ENCODE peak calls at places on chromosomes 4 and X, in five cellular contexts. One of them, this sample, is unnamed. For H3K4me1, the result is how much of the 10 kb centered on the place peaks cover.

GRCh38 chr4:57137261-57137660 is 27.1 kb upstream of the IGFBP7 start:
- ATAC-seq in upper lobe of left lung: no peak
- ATAC-seq in HepG2: no peak
- ATAC-seq in GM12878: no peak
- ATAC-seq in K562: no peak
- ATAC-seq in this sample: no peak

GRCh38 chrX:120090208-120090607 is 12.7 kb upstream of the RHOXF2B start:
- ATAC-seq in upper lobe of left lung: no peak
- ATAC-seq in HepG2: peak
- ATAC-seq in GM12878: no peak
- ATAC-seq in K562: peak
- ATAC-seq in this sample: no peak

GRCh38 chrX:37380920-37381319 is 31.8 kb downstream of the PRRG1 start:
- ATAC-seq in upper lobe of left lung: no peak
- ATAC-seq in HepG2: no peak
- ATAC-seq in GM12878: no peak
- ATAC-seq in K562: peak
- ATAC-seq in this sample: no peak

GRCh38 chr4:2942532-2943363 is 20.5 kb downstream of the NOP14 start:
- ATAC-seq in upper lobe of left lung: peak
- ATAC-seq in HepG2: peak
- ATAC-seq in GM12878: no peak
- ATAC-seq in K562: no peak
- ATAC-seq in this sample: no peak

GRCh38 chrX:153582896-153583295 is 16.0 kb downstream of the CCNQ start:
- ATAC-seq in upper lobe of left lung: no peak
- ATAC-seq in HepG2: peak
- ATAC-seq in GM12878: peak
- ATAC-seq in K562: peak
- ATAC-seq in this sample: no peak

GRCh38 chrX:24241822-24242648 is 71.8 kb downstream of the SUPT20HL2 start:
- ATAC-seq in upper lobe of left lung: no peak
- ATAC-seq in HepG2: peak
- ATAC-seq in GM12878: peak
- ATAC-seq in K562: peak
- ATAC-seq in this sample: no peak

GRCh38 chr4:17166954-17167353 is 268.5 kb upstream of the LDB2 start:
- ATAC-seq in upper lobe of left lung: no peak
- ATAC-seq in HepG2: no peak
- ATAC-seq in GM12878: no peak
- ATAC-seq in K562: no peak
- ATAC-seq in this sample: peak

GRCh38 chrX:103792916-103793540 is 16.4 kb downstream of the PLP1 start:
- ATAC-seq in upper lobe of left lung: no peak
- ATAC-seq in HepG2: no peak
- ATAC-seq in GM12878: no peak
- ATAC-seq in K562: no peak
- ATAC-seq in this sample: no peak

GRCh38 chr4:2797545-2798305 is 4.8 kb downstream of the SH3BP2 start:
- ATAC-seq in upper lobe of left lung: no peak
- ATAC-seq in HepG2: no peak
- ATAC-seq in GM12878: no peak
- ATAC-seq in K562: no peak
- ATAC-seq in this sample: no peak

GRCh38 chr4:76058888-76059426 is 15.6 kb upstream of the ART3 start:
- ATAC-seq in upper lobe of left lung: no peak
- ATAC-seq in HepG2: peak
- ATAC-seq in GM12878: no peak
- ATAC-seq in K562: peak
- ATAC-seq in this sample: no peak

GRCh38 chr4:40621592-40622512 is 7.8 kb downstream of the RBM47 start:
- ATAC-seq in upper lobe of left lung: peak
- ATAC-seq in HepG2: peak
- ATAC-seq in GM12878: peak
- ATAC-seq in K562: peak
- ATAC-seq in this sample: peak

GRCh38 chr4:40933272-40934053 is 183.7 kb downstream of the NSUN7 start:
- ATAC-seq in upper lobe of left lung: peak
- ATAC-seq in HepG2: no peak
- ATAC-seq in GM12878: no peak
- ATAC-seq in K562: no peak
- ATAC-seq in this sample: peak

GRCh38 chr4:139315221-139315675 is 13.0 kb upstream of the NDUFC1 start:
- ATAC-seq in upper lobe of left lung: no peak
- ATAC-seq in HepG2: no peak
- ATAC-seq in GM12878: peak
- ATAC-seq in K562: peak
- ATAC-seq in this sample: no peak

GRCh38 chr4:123640271-123640670 is 243.7 kb downstream of the SPRY1 start:
- ATAC-seq in upper lobe of left lung: no peak
- ATAC-seq in HepG2: no peak
- ATAC-seq in GM12878: peak
- ATAC-seq in K562: no peak
- ATAC-seq in this sample: no peak

GRCh38 chr4:68245594-68245993 is at the start of gene TMPRSS11B:
- ATAC-seq in upper lobe of left lung: no peak
- ATAC-seq in HepG2: no peak
- ATAC-seq in GM12878: no peak
- ATAC-seq in K562: no peak
- ATAC-seq in this sample: no peak

GRCh38 chrX:107935664-107936433 is 46.3 kb downstream of the TEX13B start:
- ATAC-seq in upper lobe of left lung: no peak
- ATAC-seq in HepG2: no peak
- ATAC-seq in GM12878: no peak
- ATAC-seq in K562: no peak
- ATAC-seq in this sample: no peak

GRCh38 chr4:168886361-168886760 is 123.7 kb downstream of the CBR4 start:
- ATAC-seq in upper lobe of left lung: no peak
- ATAC-seq in HepG2: no peak
- ATAC-seq in GM12878: no peak
- ATAC-seq in K562: no peak
- ATAC-seq in this sample: peak

GRCh38 chr4:80180743-80181142 is 16.6 kb upstream of the PRDM8 start:
- ATAC-seq in upper lobe of left lung: no peak
- ATAC-seq in HepG2: no peak
- ATAC-seq in GM12878: no peak
- ATAC-seq in K562: no peak
- ATAC-seq in this sample: no peak

GRCh38 chr4:106340774-106341173 is 24.4 kb downstream of the AIMP1 start:
- ATAC-seq in upper lobe of left lung: no peak
- ATAC-seq in HepG2: no peak
- ATAC-seq in GM12878: no peak
- ATAC-seq in K562: no peak
- ATAC-seq in this sample: no peak

GRCh38 chr4:185019451-185020292 is 1.4 kb downstream of the HELT start:
- ATAC-seq in upper lobe of left lung: peak
- ATAC-seq in HepG2: peak
- ATAC-seq in GM12878: no peak
- ATAC-seq in K562: no peak
- ATAC-seq in this sample: no peak

GRCh38 chr4:30776451-30776850 is 56.3 kb downstream of the PCDH7 start:
- ATAC-seq in upper lobe of left lung: no peak
- ATAC-seq in HepG2: no peak
- ATAC-seq in GM12878: no peak
- ATAC-seq in K562: no peak
- ATAC-seq in this sample: no peak

GRCh38 chrX:46961097-46961496 is 48.9 kb downstream of the JADE3 start:
- ATAC-seq in upper lobe of left lung: no peak
- ATAC-seq in HepG2: no peak
- ATAC-seq in GM12878: no peak
- ATAC-seq in K562: no peak
- ATAC-seq in this sample: no peak

GRCh38 chrX:17769701-17770269 is 32.5 kb downstream of the SCML1 start:
- ATAC-seq in upper lobe of left lung: no peak
- ATAC-seq in HepG2: no peak
- ATAC-seq in GM12878: no peak
- ATAC-seq in K562: no peak
- ATAC-seq in this sample: no peak
- H3K4me1 ChIP-seq in upper lobe of left lung: under half
- H3K4me1 ChIP-seq in HepG2: under half
- H3K4me1 ChIP-seq in GM12878: under half
- H3K4me1 ChIP-seq in K562: under half
- H3K4me1 ChIP-seq in this sample: under half

GRCh38 chr4:73222466-73223257 is 35.9 kb downstream of the ANKRD17 start:
- ATAC-seq in upper lobe of left lung: peak
- ATAC-seq in HepG2: peak
- ATAC-seq in GM12878: peak
- ATAC-seq in K562: peak
- ATAC-seq in this sample: peak
- TF ChIP-seq EP300 in upper lobe of left lung: no peak
- TF ChIP-seq EP300 in HepG2: no peak
- TF ChIP-seq EP300 in GM12878: no peak
- TF ChIP-seq EP300 in K562: peak
- TF ChIP-seq EP300 in this sample: no peak

GRCh38 chrX:17425151-17425550 is 50.2 kb downstream of the NHS start:
- ATAC-seq in upper lobe of left lung: no peak
- ATAC-seq in HepG2: no peak
- ATAC-seq in GM12878: no peak
- ATAC-seq in K562: no peak
- ATAC-seq in this sample: peak
- TF ChIP-seq POLR2AphosphoS5 in upper lobe of left lung: no peak
- TF ChIP-seq POLR2AphosphoS5 in HepG2: no peak
- TF ChIP-seq POLR2AphosphoS5 in GM12878: no peak
- TF ChIP-seq POLR2AphosphoS5 in K562: no peak
- TF ChIP-seq POLR2AphosphoS5 in this sample: peak

GRCh38 chrX:12240491-12240890 is 102.2 kb downstream of the FRMPD4 start:
- ATAC-seq in upper lobe of left lung: no peak
- ATAC-seq in HepG2: no peak
- ATAC-seq in GM12878: no peak
- ATAC-seq in K562: no peak
- ATAC-seq in this sample: no peak
- H3K4me1 ChIP-seq in upper lobe of left lung: under half
- H3K4me1 ChIP-seq in HepG2: under half
- H3K4me1 ChIP-seq in GM12878: under half
- H3K4me1 ChIP-seq in K562: under half
- H3K4me1 ChIP-seq in this sample: under half

This sample was measured in gastroesophageal sphincter.